ENCODE peak calls at places on chromosomes 5 and 9, in six cellular contexts. H is left lobe of liver; O is stimulated activated CD4-positive, alpha-beta T cell treated with anti-CD3 and anti-CD28 coated beads, TNF-alpha, amount 100 ng/mL, for 4 hours; Q is neural progenitor cell; I is right cardiac atrium; F is PC-3. B is an unnamed sample.

GRCh38 chr5:40911278-40911677 is 2.0 kb downstream of the C7 start:
- DNase-seq in H (no peak), I (peak), F (no peak), O (no peak), Q (no peak), B (no peak)

GRCh38 chr5:4868140-4868735 is 271.9 kb upstream of the ADAMTS16 start:
- DNase-seq in H (peak), F (peak), I (peak), Q (peak), O (no peak), B (peak)

GRCh38 chr9:137011130-137011529 is 14.8 kb upstream of the CLIC3 start:
- DNase-seq in I (no peak), H (no peak), O (no peak), Q (no peak), F (no peak), B (no peak)

GRCh38 chr9:71363286-71363961 is 242.0 kb upstream of the TRPM3 start:
- DNase-seq in O (no peak), Q (no peak), F (no peak), I (no peak), H (no peak), B (no peak)

GRCh38 chr5:172353271-172353807 is 69.8 kb upstream of the UBTD2 start:
- DNase-seq in F (no peak), H (no peak), Q (no peak), I (no peak), O (no peak), B (no peak)

GRCh38 chr5:173155912-173156311 is 11.6 kb downstream of the BNIP1 start:
- DNase-seq in Q (no peak), O (no peak), F (no peak), I (no peak), H (no peak), B (no peak)

GRCh38 chr5:143682788-143683419 is 129.1 kb upstream of the HMHB1 start:
- DNase-seq in O (no peak), I (no peak), F (no peak), H (no peak), Q (no peak), B (no peak)

GRCh38 chr9:113957778-113958430 is 81.8 kb downstream of the ZNF618 start:
- DNase-seq in Q (no peak), F (peak), I (no peak), H (peak), O (no peak), B (no peak)

GRCh38 chr5:80239680-80240367 is 16.0 kb downstream of the SERINC5 start:
- DNase-seq in F (peak), Q (no peak), H (no peak), I (no peak), O (no peak), B (peak)

GRCh38 chr5:169298193-169298592 is 2.7 kb downstream of the SLIT3 start:
- DNase-seq in I (no peak), Q (no peak), F (no peak), O (no peak), H (no peak), B (no peak)

GRCh38 chr9:13817754-13818278 is 496.1 kb downstream of the NFIB start:
- DNase-seq in Q (no peak), O (no peak), I (no peak), F (no peak), H (no peak), B (no peak)

GRCh38 chr9:129583308-129584038 is 37.4 kb downstream of the C9orf50 start:
- DNase-seq in F (no peak), Q (no peak), I (no peak), O (no peak), H (no peak), B (no peak)

GRCh38 chr5:126443374-126443851 is 20.2 kb downstream of the GRAMD2B start:
- DNase-seq in Q (no peak), H (no peak), I (no peak), O (no peak), F (no peak), B (no peak)

GRCh38 chr9:126696091-126696763 is 82.5 kb downstream of the LMX1B start:
- DNase-seq in H (no peak), I (no peak), O (no peak), Q (peak), F (no peak), B (no peak)

GRCh38 chr9:113631093-113631765 is 167.7 kb downstream of the RGS3 start:
- DNase-seq in H (peak), F (no peak), I (no peak), Q (no peak), O (no peak), B (no peak)

GRCh38 chr5:136132087-136132486 is 558 bp upstream of the SMAD5 start:
- DNase-seq in F (no peak), O (no peak), H (peak), Q (no peak), I (peak), B (no peak)

GRCh38 chr9:35229779-35230143 is 68.0 kb downstream of the UNC13B start:
- DNase-seq in H (no peak), O (no peak), I (no peak), F (peak), Q (no peak), B (no peak)

GRCh38 chr9:76567086-76567485 is 108.1 kb downstream of the GCNT1 start:
- DNase-seq in H (no peak), Q (no peak), I (no peak), O (no peak), F (no peak), B (no peak)

GRCh38 chr9:112049834-112050516 is 125.1 kb downstream of the SUSD1 start:
- DNase-seq in Q (no peak), H (no peak), O (no peak), F (no peak), I (no peak), B (peak)

GRCh38 chr9:77092536-77092935 is 73.1 kb downstream of the FOXB2 start:
- DNase-seq in Q (peak), H (no peak), I (no peak), O (no peak), F (peak), B (no peak)

GRCh38 chr5:95720094-95720793 is 10.9 kb upstream of the RHOBTB3 start:
- DNase-seq in Q (no peak), I (no peak), O (no peak), F (no peak), H (no peak), B (no peak)

GRCh38 chr5:65943771-65944170 is 17.4 kb downstream of the ERBIN start:
- DNase-seq in H (no peak), I (no peak), O (no peak), Q (no peak), F (no peak), B (no peak)

GRCh38 chr9:89677696-89678393 is 73.0 kb downstream of the GADD45G start:
- DNase-seq in I (no peak), H (no peak), Q (peak), O (no peak), F (no peak), B (peak)

GRCh38 chr5:123545506-123545905 is 33.5 kb downstream of the CSNK1G3 start:
- DNase-seq in O (no peak), H (no peak), I (no peak), Q (peak), F (peak), B (no peak)

GRCh38 chr5:149265559-149265958 is 6.1 kb upstream of the AFAP1L1 start:
- DNase-seq in Q (no peak), O (no peak), H (no peak), F (peak), I (peak), B (no peak)

GRCh38 chr9:111297061-111297824 is 32.8 kb downstream of the OR2K2 start:
- DNase-seq in H (no peak), I (no peak), F (no peak), O (no peak), Q (no peak), B (no peak)

GRCh38 chr5:150412319-150413175 is at the start of gene CD74:
- DNase-seq in F (peak), H (peak), Q (peak), I (peak), O (peak), B (no peak)

GRCh38 chr5:165448773-165449172 is 1943.4 kb downstream of the MAT2B start:
- DNase-seq in O (no peak), Q (no peak), F (no peak), I (no peak), H (no peak), B (no peak)

GRCh38 chr5:32506251-32506661 is 61.7 kb upstream of the ZFR start:
- DNase-seq in Q (no peak), F (peak), H (no peak), O (no peak), I (no peak), B (peak)

GRCh38 chr9:79591463-79591862 is 19.7 kb downstream of the TLE4 start:
- DNase-seq in Q (no peak), I (no peak), F (no peak), O (no peak), H (no peak), B (no peak)

GRCh38 chr9:706073-706472 is 135.4 kb upstream of the DMRT1 start:
- DNase-seq in Q (no peak), F (no peak), H (no peak), O (no peak), I (no peak), B (no peak)

GRCh38 chr9:127224883-127225739 is 39.5 kb upstream of the GARNL3 start:
- DNase-seq in H (peak), Q (peak), O (peak), F (peak), I (peak), B (peak)

GRCh38 chr5:91464886-91465646 is 81.9 kb upstream of the ARRDC3 start:
- DNase-seq in I (no peak), Q (no peak), O (no peak), H (no peak), F (no peak), B (no peak)

GRCh38 chr9:3957296-3957695 is 342.6 kb downstream of the GLIS3 start:
- DNase-seq in H (no peak), O (no peak), I (no peak), F (no peak), Q (no peak), B (no peak)

GRCh38 chr9:95091971-95092320 is 225.6 kb downstream of the FANCC start:
- DNase-seq in O (no peak), H (no peak), Q (no peak), F (peak), I (no peak), B (no peak)

GRCh38 chr9:86281577-86282076 is 711 bp downstream of the ISCA1 start:
- DNase-seq in Q (peak), O (no peak), F (peak), H (no peak), I (no peak), B (peak)

GRCh38 chr9:114900937-114901802 is 29.2 kb downstream of the TNFSF8 start:
- DNase-seq in F (peak), O (no peak), H (no peak), Q (no peak), I (no peak), B (no peak)

GRCh38 chr5:603081-603998 is 8.8 kb upstream of the CEP72 start:
- DNase-seq in F (no peak), O (no peak), I (no peak), Q (no peak), H (no peak), B (no peak)